ENCODE peak calls at places on chromosomes 2 and 18, in eight cellular contexts. One of them, this sample, is unnamed.

GRCh38 chr2:33077841-33078240 is 131.1 kb downstream of the LTBP1 start:
- DNase-seq in iris pigment epithelial cell: no peak
- DNase-seq in endothelial cell: no peak
- DNase-seq in right cardiac atrium: no peak
- DNase-seq in stimulated activated CD4-positive, alpha-beta T cell treated with anti-CD3 and anti-CD28 coated beads, Interleukin-12 subunit alpha, Interleukin-12 subunit beta, amount 100 ng/mL, for 24 hours: no peak
- DNase-seq in GM12865: peak; percentile 12
- DNase-seq in stimulated activated naive CD4-positive, alpha-beta T cell treated with Interleukin-2 at 50 U/mL for 16 hours: no peak
- DNase-seq in HTR-8/SVneo: no peak
- DNase-seq in this sample: no peak

GRCh38 chr2:63861220-63861822 is 19.6 kb downstream of the UGP2 start:
- DNase-seq in iris pigment epithelial cell: peak; percentile 65
- DNase-seq in endothelial cell: peak; percentile 52
- DNase-seq in right cardiac atrium: no peak
- DNase-seq in stimulated activated CD4-positive, alpha-beta T cell treated with anti-CD3 and anti-CD28 coated beads, Interleukin-12 subunit alpha, Interleukin-12 subunit beta, amount 100 ng/mL, for 24 hours: no peak
- DNase-seq in GM12865: peak; percentile 81
- DNase-seq in stimulated activated naive CD4-positive, alpha-beta T cell treated with Interleukin-2 at 50 U/mL for 16 hours: peak; percentile 38
- DNase-seq in HTR-8/SVneo: no peak
- DNase-seq in this sample: no peak

GRCh38 chr2:231531408-231532188 is 1.4 kb upstream of the NMUR1 start:
- DNase-seq in iris pigment epithelial cell: no peak
- DNase-seq in endothelial cell: no peak
- DNase-seq in right cardiac atrium: no peak
- DNase-seq in stimulated activated CD4-positive, alpha-beta T cell treated with anti-CD3 and anti-CD28 coated beads, Interleukin-12 subunit alpha, Interleukin-12 subunit beta, amount 100 ng/mL, for 24 hours: no peak
- DNase-seq in GM12865: no peak
- DNase-seq in stimulated activated naive CD4-positive, alpha-beta T cell treated with Interleukin-2 at 50 U/mL for 16 hours: no peak
- DNase-seq in HTR-8/SVneo: no peak
- DNase-seq in this sample: no peak

GRCh38 chr2:241741016-241741415 is 6.6 kb downstream of the D2HGDH start:
- DNase-seq in iris pigment epithelial cell: no peak
- DNase-seq in endothelial cell: no peak
- DNase-seq in right cardiac atrium: no peak
- DNase-seq in stimulated activated CD4-positive, alpha-beta T cell treated with anti-CD3 and anti-CD28 coated beads, Interleukin-12 subunit alpha, Interleukin-12 subunit beta, amount 100 ng/mL, for 24 hours: no peak
- DNase-seq in GM12865: no peak
- DNase-seq in stimulated activated naive CD4-positive, alpha-beta T cell treated with Interleukin-2 at 50 U/mL for 16 hours: peak; percentile 30
- DNase-seq in HTR-8/SVneo: no peak
- DNase-seq in this sample: peak; percentile 78

GRCh38 chr2:62826141-62826540 is 120.6 kb downstream of the EHBP1 start:
- DNase-seq in iris pigment epithelial cell: peak; percentile 79
- DNase-seq in endothelial cell: no peak
- DNase-seq in right cardiac atrium: no peak
- DNase-seq in stimulated activated CD4-positive, alpha-beta T cell treated with anti-CD3 and anti-CD28 coated beads, Interleukin-12 subunit alpha, Interleukin-12 subunit beta, amount 100 ng/mL, for 24 hours: no peak
- DNase-seq in GM12865: no peak
- DNase-seq in stimulated activated naive CD4-positive, alpha-beta T cell treated with Interleukin-2 at 50 U/mL for 16 hours: no peak
- DNase-seq in HTR-8/SVneo: peak; percentile 23
- DNase-seq in this sample: no peak

GRCh38 chr2:108444941-108445840 is 3.8 kb upstream of the GCC2 start:
- DNase-seq in iris pigment epithelial cell: peak; percentile 11
- DNase-seq in endothelial cell: peak; percentile 61
- DNase-seq in right cardiac atrium: no peak
- DNase-seq in stimulated activated CD4-positive, alpha-beta T cell treated with anti-CD3 and anti-CD28 coated beads, Interleukin-12 subunit alpha, Interleukin-12 subunit beta, amount 100 ng/mL, for 24 hours: no peak
- DNase-seq in GM12865: no peak
- DNase-seq in stimulated activated naive CD4-positive, alpha-beta T cell treated with Interleukin-2 at 50 U/mL for 16 hours: no peak
- DNase-seq in HTR-8/SVneo: no peak
- DNase-seq in this sample: no peak

GRCh38 chr2:74708883-74709282 is 54.8 kb downstream of the SEMA4F start:
- DNase-seq in iris pigment epithelial cell: peak; percentile 81
- DNase-seq in endothelial cell: no peak
- DNase-seq in right cardiac atrium: no peak
- DNase-seq in stimulated activated CD4-positive, alpha-beta T cell treated with anti-CD3 and anti-CD28 coated beads, Interleukin-12 subunit alpha, Interleukin-12 subunit beta, amount 100 ng/mL, for 24 hours: no peak
- DNase-seq in GM12865: no peak
- DNase-seq in stimulated activated naive CD4-positive, alpha-beta T cell treated with Interleukin-2 at 50 U/mL for 16 hours: no peak
- DNase-seq in HTR-8/SVneo: no peak
- DNase-seq in this sample: no peak

GRCh38 chr2:98148968-98149697 is 62.2 kb downstream of the VWA3B start:
- DNase-seq in iris pigment epithelial cell: peak; percentile 95
- DNase-seq in endothelial cell: no peak
- DNase-seq in right cardiac atrium: no peak
- DNase-seq in stimulated activated CD4-positive, alpha-beta T cell treated with anti-CD3 and anti-CD28 coated beads, Interleukin-12 subunit alpha, Interleukin-12 subunit beta, amount 100 ng/mL, for 24 hours: no peak
- DNase-seq in GM12865: no peak
- DNase-seq in stimulated activated naive CD4-positive, alpha-beta T cell treated with Interleukin-2 at 50 U/mL for 16 hours: no peak
- DNase-seq in HTR-8/SVneo: peak; percentile 67
- DNase-seq in this sample: no peak

GRCh38 chr18:14769381-14769780 is 21.4 kb downstream of the ANKRD30B start:
- DNase-seq in iris pigment epithelial cell: no peak
- DNase-seq in endothelial cell: no peak
- DNase-seq in right cardiac atrium: no peak
- DNase-seq in stimulated activated CD4-positive, alpha-beta T cell treated with anti-CD3 and anti-CD28 coated beads, Interleukin-12 subunit alpha, Interleukin-12 subunit beta, amount 100 ng/mL, for 24 hours: no peak
- DNase-seq in GM12865: no peak
- DNase-seq in stimulated activated naive CD4-positive, alpha-beta T cell treated with Interleukin-2 at 50 U/mL for 16 hours: no peak
- DNase-seq in HTR-8/SVneo: no peak
- DNase-seq in this sample: no peak

GRCh38 chr2:234710587-234710986 is 213.7 kb upstream of the ARL4C start:
- DNase-seq in iris pigment epithelial cell: no peak
- DNase-seq in endothelial cell: no peak
- DNase-seq in right cardiac atrium: no peak
- DNase-seq in stimulated activated CD4-positive, alpha-beta T cell treated with anti-CD3 and anti-CD28 coated beads, Interleukin-12 subunit alpha, Interleukin-12 subunit beta, amount 100 ng/mL, for 24 hours: no peak
- DNase-seq in GM12865: no peak
- DNase-seq in stimulated activated naive CD4-positive, alpha-beta T cell treated with Interleukin-2 at 50 U/mL for 16 hours: no peak
- DNase-seq in HTR-8/SVneo: no peak
- DNase-seq in this sample: no peak

GRCh38 chr2:12923907-12924610 is 207.3 kb downstream of the TRIB2 start:
- DNase-seq in iris pigment epithelial cell: peak; percentile 66
- DNase-seq in endothelial cell: no peak
- DNase-seq in right cardiac atrium: no peak
- DNase-seq in stimulated activated CD4-positive, alpha-beta T cell treated with anti-CD3 and anti-CD28 coated beads, Interleukin-12 subunit alpha, Interleukin-12 subunit beta, amount 100 ng/mL, for 24 hours: no peak
- DNase-seq in GM12865: no peak
- DNase-seq in stimulated activated naive CD4-positive, alpha-beta T cell treated with Interleukin-2 at 50 U/mL for 16 hours: no peak
- DNase-seq in HTR-8/SVneo: peak; percentile 22
- DNase-seq in this sample: no peak

GRCh38 chr18:69956655-69957054 is 9.0 kb upstream of the CD226 start:
- DNase-seq in iris pigment epithelial cell: no peak
- DNase-seq in endothelial cell: no peak
- DNase-seq in right cardiac atrium: no peak
- DNase-seq in stimulated activated CD4-positive, alpha-beta T cell treated with anti-CD3 and anti-CD28 coated beads, Interleukin-12 subunit alpha, Interleukin-12 subunit beta, amount 100 ng/mL, for 24 hours: no peak
- DNase-seq in GM12865: no peak
- DNase-seq in stimulated activated naive CD4-positive, alpha-beta T cell treated with Interleukin-2 at 50 U/mL for 16 hours: peak; percentile 41
- DNase-seq in HTR-8/SVneo: no peak
- DNase-seq in this sample: no peak

GRCh38 chr2:101038455-101039255 is 36.6 kb downstream of the RPL31 start:
- DNase-seq in iris pigment epithelial cell: peak; percentile 11
- DNase-seq in endothelial cell: peak; percentile 33
- DNase-seq in right cardiac atrium: no peak
- DNase-seq in stimulated activated CD4-positive, alpha-beta T cell treated with anti-CD3 and anti-CD28 coated beads, Interleukin-12 subunit alpha, Interleukin-12 subunit beta, amount 100 ng/mL, for 24 hours: no peak
- DNase-seq in GM12865: peak; percentile 35
- DNase-seq in stimulated activated naive CD4-positive, alpha-beta T cell treated with Interleukin-2 at 50 U/mL for 16 hours: no peak
- DNase-seq in HTR-8/SVneo: peak; percentile 29
- DNase-seq in this sample: no peak

GRCh38 chr2:72757177-72757775 is 68.6 kb downstream of the EXOC6B start:
- DNase-seq in iris pigment epithelial cell: peak; percentile 89
- DNase-seq in endothelial cell: peak; percentile 23
- DNase-seq in right cardiac atrium: no peak
- DNase-seq in stimulated activated CD4-positive, alpha-beta T cell treated with anti-CD3 and anti-CD28 coated beads, Interleukin-12 subunit alpha, Interleukin-12 subunit beta, amount 100 ng/mL, for 24 hours: no peak
- DNase-seq in GM12865: no peak
- DNase-seq in stimulated activated naive CD4-positive, alpha-beta T cell treated with Interleukin-2 at 50 U/mL for 16 hours: no peak
- DNase-seq in HTR-8/SVneo: peak; percentile 36
- DNase-seq in this sample: no peak

GRCh38 chr18:79888016-79888415 is 63.4 kb downstream of the SLC66A2 start:
- DNase-seq in iris pigment epithelial cell: no peak
- DNase-seq in endothelial cell: no peak
- DNase-seq in right cardiac atrium: no peak
- DNase-seq in stimulated activated CD4-positive, alpha-beta T cell treated with anti-CD3 and anti-CD28 coated beads, Interleukin-12 subunit alpha, Interleukin-12 subunit beta, amount 100 ng/mL, for 24 hours: no peak
- DNase-seq in GM12865: no peak
- DNase-seq in stimulated activated naive CD4-positive, alpha-beta T cell treated with Interleukin-2 at 50 U/mL for 16 hours: no peak
- DNase-seq in HTR-8/SVneo: no peak
- DNase-seq in this sample: peak; percentile 70

GRCh38 chr2:231600619-231601355 is 8.1 kb downstream of the TEX44 start:
- DNase-seq in iris pigment epithelial cell: no peak
- DNase-seq in endothelial cell: no peak
- DNase-seq in right cardiac atrium: peak; percentile 51
- DNase-seq in stimulated activated CD4-positive, alpha-beta T cell treated with anti-CD3 and anti-CD28 coated beads, Interleukin-12 subunit alpha, Interleukin-12 subunit beta, amount 100 ng/mL, for 24 hours: no peak
- DNase-seq in GM12865: no peak
- DNase-seq in stimulated activated naive CD4-positive, alpha-beta T cell treated with Interleukin-2 at 50 U/mL for 16 hours: no peak
- DNase-seq in HTR-8/SVneo: no peak
- DNase-seq in this sample: no peak

GRCh38 chr2:137942785-137943034 is 21.6 kb upstream of the HNMT start:
- DNase-seq in iris pigment epithelial cell: no peak
- DNase-seq in endothelial cell: no peak
- DNase-seq in right cardiac atrium: no peak
- DNase-seq in stimulated activated CD4-positive, alpha-beta T cell treated with anti-CD3 and anti-CD28 coated beads, Interleukin-12 subunit alpha, Interleukin-12 subunit beta, amount 100 ng/mL, for 24 hours: no peak
- DNase-seq in GM12865: no peak
- DNase-seq in stimulated activated naive CD4-positive, alpha-beta T cell treated with Interleukin-2 at 50 U/mL for 16 hours: no peak
- DNase-seq in HTR-8/SVneo: no peak
- DNase-seq in this sample: no peak

GRCh38 chr2:236977199-236977883 is 108.3 kb upstream of the COPS8 start:
- DNase-seq in iris pigment epithelial cell: no peak
- DNase-seq in endothelial cell: no peak
- DNase-seq in right cardiac atrium: peak; percentile 26
- DNase-seq in stimulated activated CD4-positive, alpha-beta T cell treated with anti-CD3 and anti-CD28 coated beads, Interleukin-12 subunit alpha, Interleukin-12 subunit beta, amount 100 ng/mL, for 24 hours: no peak
- DNase-seq in GM12865: no peak
- DNase-seq in stimulated activated naive CD4-positive, alpha-beta T cell treated with Interleukin-2 at 50 U/mL for 16 hours: no peak
- DNase-seq in HTR-8/SVneo: no peak
- DNase-seq in this sample: no peak

GRCh38 chr2:173062806-173063205 is 12.8 kb upstream of the MAP3K20 start:
- DNase-seq in iris pigment epithelial cell: peak; percentile 62
- DNase-seq in endothelial cell: no peak
- DNase-seq in right cardiac atrium: no peak
- DNase-seq in stimulated activated CD4-positive, alpha-beta T cell treated with anti-CD3 and anti-CD28 coated beads, Interleukin-12 subunit alpha, Interleukin-12 subunit beta, amount 100 ng/mL, for 24 hours: no peak
- DNase-seq in GM12865: no peak
- DNase-seq in stimulated activated naive CD4-positive, alpha-beta T cell treated with Interleukin-2 at 50 U/mL for 16 hours: no peak
- DNase-seq in HTR-8/SVneo: no peak
- DNase-seq in this sample: no peak

GRCh38 chr18:25235648-25236047 is 116.3 kb downstream of the ZNF521 start:
- DNase-seq in iris pigment epithelial cell: no peak
- DNase-seq in endothelial cell: no peak
- DNase-seq in right cardiac atrium: no peak
- DNase-seq in stimulated activated CD4-positive, alpha-beta T cell treated with anti-CD3 and anti-CD28 coated beads, Interleukin-12 subunit alpha, Interleukin-12 subunit beta, amount 100 ng/mL, for 24 hours: no peak
- DNase-seq in GM12865: no peak
- DNase-seq in stimulated activated naive CD4-positive, alpha-beta T cell treated with Interleukin-2 at 50 U/mL for 16 hours: no peak
- DNase-seq in HTR-8/SVneo: no peak
- DNase-seq in this sample: no peak

GRCh38 chr2:150280255-150280654 is 207.2 kb downstream of the RND3 start:
- DNase-seq in iris pigment epithelial cell: peak; percentile 78
- DNase-seq in endothelial cell: no peak
- DNase-seq in right cardiac atrium: peak; percentile 10
- DNase-seq in stimulated activated CD4-positive, alpha-beta T cell treated with anti-CD3 and anti-CD28 coated beads, Interleukin-12 subunit alpha, Interleukin-12 subunit beta, amount 100 ng/mL, for 24 hours: no peak
- DNase-seq in GM12865: no peak
- DNase-seq in stimulated activated naive CD4-positive, alpha-beta T cell treated with Interleukin-2 at 50 U/mL for 16 hours: no peak
- DNase-seq in HTR-8/SVneo: no peak
- DNase-seq in this sample: no peak

GRCh38 chr2:168323456-168324058 is 76.2 kb upstream of the STK39 start:
- DNase-seq in iris pigment epithelial cell: no peak
- DNase-seq in endothelial cell: no peak
- DNase-seq in right cardiac atrium: no peak
- DNase-seq in stimulated activated CD4-positive, alpha-beta T cell treated with anti-CD3 and anti-CD28 coated beads, Interleukin-12 subunit alpha, Interleukin-12 subunit beta, amount 100 ng/mL, for 24 hours: no peak
- DNase-seq in GM12865: no peak
- DNase-seq in stimulated activated naive CD4-positive, alpha-beta T cell treated with Interleukin-2 at 50 U/mL for 16 hours: no peak
- DNase-seq in HTR-8/SVneo: no peak
- DNase-seq in this sample: no peak

This sample was measured in spleen.